ENCODE peak calls at places on chromosome 4, in nine cellular contexts. W, L, B, T, N, Z, J, S and D are unnamed samples.

GRCh38 chr4:7212101-7212674 is 19.9 kb downstream of the SORCS2 start:
- DNase-seq in B (no peak), L (no peak), W (no peak), S (no peak), T (no peak), Z (no peak), N (no peak), J (peak), D (no peak)

GRCh38 chr4:74543983-74544382 is 99.0 kb downstream of the AREG start:
- DNase-seq in L (no peak), S (no peak), B (no peak), Z (peak), T (no peak), J (no peak), N (no peak), W (no peak), D (no peak)

GRCh38 chr4:110165382-110166285 is 32.8 kb downstream of the ELOVL6 start:
- DNase-seq in T (no peak), B (peak), J (peak), Z (peak), S (peak), L (no peak), N (peak), W (no peak), D (no peak)

GRCh38 chr4:156901871-156902270 is 69.7 kb downstream of the PDGFC start:
- DNase-seq in L (no peak), J (no peak), W (no peak), S (no peak), Z (no peak), B (no peak), T (no peak), N (peak), D (no peak)

GRCh38 chr4:169634975-169635374 is 14.6 kb downstream of the CLCN3 start:
- DNase-seq in Z (peak), N (peak), B (no peak), L (no peak), J (peak), W (no peak), T (no peak), S (no peak), D (no peak)

GRCh38 chr4:25377572-25377882 is 464 bp downstream of the ANAPC4 start:
- DNase-seq in S (no peak), B (no peak), J (no peak), L (no peak), Z (no peak), W (no peak), N (no peak), T (peak), D (no peak)

GRCh38 chr4:186920486-186920885 is 196.8 kb upstream of the FAT1 start:
- DNase-seq in B (no peak), L (no peak), J (no peak), N (no peak), W (no peak), S (no peak), T (no peak), Z (no peak), D (no peak)

GRCh38 chr4:42048394-42048793 is 58.1 kb downstream of the SLC30A9 start:
- DNase-seq in S (no peak), B (no peak), J (peak), T (no peak), L (no peak), Z (no peak), N (peak), W (no peak), D (no peak)

DNA sequence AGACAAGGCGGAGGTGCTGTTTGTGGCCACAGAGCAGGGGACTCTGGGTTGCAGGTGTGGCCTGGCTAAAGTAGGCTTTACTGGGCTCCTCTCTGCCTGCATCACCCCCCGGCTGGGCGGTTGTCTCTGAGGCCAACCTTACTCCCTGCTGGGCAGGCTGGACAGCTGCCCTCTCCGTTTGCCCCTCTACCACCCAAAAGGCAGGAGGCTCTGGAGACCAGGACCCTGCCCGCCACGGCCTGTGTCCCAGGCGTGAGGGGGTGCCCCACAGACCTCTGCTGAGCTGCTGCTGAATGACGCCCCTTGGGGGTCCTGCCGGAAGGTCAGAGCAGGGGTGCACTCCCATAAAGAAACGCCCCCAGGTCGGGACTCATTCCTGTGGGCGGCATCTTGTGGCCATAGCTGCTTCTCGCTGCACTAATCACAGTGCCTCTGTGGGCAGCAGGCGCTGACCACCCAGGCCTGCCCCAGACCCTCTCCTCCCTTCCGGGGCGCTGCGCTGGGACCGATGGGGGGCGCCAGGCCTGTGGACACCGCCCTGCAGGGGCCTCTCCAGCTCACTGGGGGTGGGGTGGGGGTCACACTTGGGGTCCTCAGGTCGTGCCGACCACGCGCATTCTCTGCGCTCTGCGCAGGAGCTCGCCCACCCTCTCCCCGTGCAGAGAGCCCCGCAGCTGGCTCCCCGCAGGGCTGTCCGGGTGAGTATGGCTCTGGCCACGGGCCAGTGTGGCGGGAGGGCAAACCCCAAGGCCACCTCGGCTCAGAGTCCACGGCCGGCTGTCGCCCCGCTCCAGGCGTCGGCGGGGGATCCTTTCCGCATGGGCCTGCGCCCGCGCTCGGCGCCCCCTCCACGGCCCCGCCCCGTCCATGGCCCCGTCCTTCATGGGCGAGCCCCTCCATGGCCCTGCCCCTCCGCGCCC is 920 bp downstream of the HTT-AS start:
- DNase-seq in J (no peak), S (no peak), B (no peak), W (no peak), T (no peak), N (no peak), L (peak), Z (no peak), D (peak)
- TF ChIP-seq CTCF in J (no peak), S (no peak), B (peak), W (no peak), T (no peak), N (no peak), L (no peak), Z (peak), D (no peak)

DNA sequence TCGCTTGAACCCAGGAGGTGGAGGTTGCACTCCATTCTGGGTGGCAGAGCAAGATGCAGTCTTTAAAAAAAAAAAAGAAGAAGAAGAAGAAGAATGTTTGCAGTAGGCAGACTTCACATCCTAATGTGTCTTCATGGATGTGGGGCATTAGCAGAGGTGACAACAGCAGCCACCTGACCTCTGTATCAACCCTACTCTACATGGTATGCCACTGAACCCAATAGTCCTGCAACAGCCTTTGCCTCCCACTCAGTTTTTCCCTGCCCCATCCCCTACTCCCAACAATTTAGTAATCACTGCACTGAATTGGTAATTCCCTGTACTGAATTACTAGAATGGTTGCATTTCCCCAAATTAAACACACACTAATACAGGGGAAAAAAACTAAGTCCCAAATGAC is 31.5 kb upstream of the FAM241A start:
- DNase-seq in S (no peak), L (no peak), J (no peak), N (no peak), T (no peak), B (no peak), W (no peak), Z (no peak), D (no peak)
- H3K27ac ChIP-seq in S (no peak), L (peak), J (peak), N (peak), T (no peak), B (no peak), W (no peak), Z (peak), D (no peak)

GRCh38 chr4:148287111-148287510 is 155.1 kb downstream of the NR3C2 start:
- DNase-seq in W (no peak), J (no peak), T (no peak), N (no peak), L (no peak), S (no peak), B (no peak), Z (no peak), D (no peak)

GRCh38 chr4:148286043-148286442 is 156.2 kb downstream of the NR3C2 start:
- DNase-seq in S (no peak), W (no peak), N (no peak), Z (no peak), L (no peak), B (no peak), J (no peak), T (no peak), D (no peak)

GRCh38 chr4:148284526-148285193 is 157.6 kb downstream of the NR3C2 start:
- DNase-seq in J (no peak), W (no peak), B (no peak), Z (no peak), L (no peak), T (no peak), S (no peak), N (peak), D (no peak)

GRCh38 chr4:148289740-148290139 is 152.5 kb downstream of the NR3C2 start:
- DNase-seq in T (no peak), B (no peak), N (no peak), S (no peak), L (no peak), J (no peak), W (no peak), Z (no peak), D (no peak)

DNA sequence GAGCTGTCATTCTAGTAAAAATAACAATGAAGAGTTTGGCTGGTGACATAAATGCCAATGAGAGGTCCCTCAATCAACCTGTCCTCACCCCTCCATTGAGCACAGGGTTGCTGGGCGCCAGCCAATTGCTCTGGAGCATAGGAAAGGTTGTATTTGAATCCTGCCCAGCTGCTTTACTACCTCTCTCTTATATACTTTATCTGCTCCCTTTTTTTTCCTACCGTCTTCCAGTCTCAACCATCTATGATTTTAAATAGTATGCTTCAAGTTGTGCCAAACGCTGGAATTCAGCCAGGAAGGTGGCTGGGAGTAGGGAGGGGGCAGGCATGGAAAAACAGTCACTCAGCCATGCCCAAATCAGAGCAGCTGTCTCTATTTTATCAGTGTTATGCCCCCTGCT is 153.8 kb downstream of the NR3C2 start:
- DNase-seq in N (no peak), W (no peak), Z (no peak), L (no peak), J (no peak), S (no peak), T (no peak), B (no peak), D (no peak)
- TF ChIP-seq CTCF in N (no peak), W (no peak), Z (no peak), L (no peak), J (no peak), S (no peak), T (no peak), B (no peak), D (no peak)

DNA sequence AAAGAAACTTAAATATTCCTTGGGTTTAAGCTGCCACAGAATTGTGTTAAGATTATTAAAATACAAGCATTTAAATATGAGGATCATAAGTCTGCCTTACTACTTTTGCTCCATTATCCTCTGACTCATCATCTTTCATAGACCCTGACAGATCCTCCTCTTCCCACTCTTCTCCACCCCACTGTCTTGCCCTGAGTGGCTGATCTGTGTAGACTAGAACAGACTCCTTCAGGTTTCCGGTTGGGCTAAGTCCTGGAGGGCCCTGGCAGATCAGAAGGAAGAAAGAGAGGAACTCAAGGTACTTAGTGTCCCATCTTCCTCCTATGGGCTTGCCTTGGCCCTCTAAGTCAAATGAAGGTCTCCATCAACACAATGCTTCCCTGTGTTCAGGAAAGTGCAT is 30.7 kb downstream of the PALLD start:
- DNase-seq in S (no peak), L (no peak), J (no peak), B (no peak), T (no peak), N (no peak), Z (no peak), W (no peak), D (no peak)
- H3K27ac ChIP-seq in S (no peak), L (no peak), J (peak), B (no peak), T (peak), N (no peak), Z (no peak), W (no peak), D (no peak)

GRCh38 chr4:159484861-159485260 is 382.0 kb downstream of the RAPGEF2 start:
- DNase-seq in T (no peak), J (peak), N (peak), W (no peak), S (no peak), B (no peak), Z (no peak), L (no peak), D (no peak)

GRCh38 chr4:159483110-159483509 is 380.2 kb downstream of the RAPGEF2 start:
- DNase-seq in B (no peak), W (no peak), J (no peak), L (no peak), Z (no peak), S (no peak), T (no peak), N (no peak), D (no peak)

GRCh38 chr4:159481936-159482335 is 379.1 kb downstream of the RAPGEF2 start:
- DNase-seq in L (no peak), T (no peak), Z (no peak), B (no peak), S (no peak), N (no peak), J (no peak), W (no peak), D (no peak)

GRCh38 chr4:159484049-159484448 is 381.2 kb downstream of the RAPGEF2 start:
- DNase-seq in J (no peak), S (no peak), Z (no peak), L (no peak), B (no peak), T (no peak), W (no peak), N (peak), D (no peak)

DNA sequence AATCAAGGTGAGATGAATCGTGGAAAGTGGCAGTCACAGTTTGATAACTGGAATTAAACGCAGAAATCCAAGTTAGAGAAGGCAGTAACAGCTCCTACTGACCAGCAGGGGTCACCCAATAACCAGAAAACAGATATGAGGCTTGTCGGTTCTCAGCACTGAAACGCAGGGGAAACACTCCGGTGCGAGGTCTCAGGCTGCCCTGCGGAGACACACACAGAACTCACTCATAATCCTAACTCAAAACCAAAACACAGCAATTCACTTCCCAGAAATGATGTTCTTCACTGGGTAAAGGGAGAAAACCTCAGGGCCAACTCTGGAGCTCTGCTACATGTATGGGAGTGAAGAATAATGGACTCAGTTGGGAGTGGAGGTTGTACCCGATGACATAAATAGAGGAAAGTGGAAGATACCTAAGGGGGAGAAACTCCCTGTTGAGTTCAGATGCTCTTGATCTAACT is 384.4 kb downstream of the RAPGEF2 start:
- DNase-seq in Z (peak), L (peak), S (peak), B (peak), J (peak), W (no peak), N (peak), T (no peak), D (no peak)
- TF ChIP-seq CTCF in Z (peak), L (peak), S (peak), B (peak), J (peak), W (peak), N (peak), T (peak), D (peak)

DNA sequence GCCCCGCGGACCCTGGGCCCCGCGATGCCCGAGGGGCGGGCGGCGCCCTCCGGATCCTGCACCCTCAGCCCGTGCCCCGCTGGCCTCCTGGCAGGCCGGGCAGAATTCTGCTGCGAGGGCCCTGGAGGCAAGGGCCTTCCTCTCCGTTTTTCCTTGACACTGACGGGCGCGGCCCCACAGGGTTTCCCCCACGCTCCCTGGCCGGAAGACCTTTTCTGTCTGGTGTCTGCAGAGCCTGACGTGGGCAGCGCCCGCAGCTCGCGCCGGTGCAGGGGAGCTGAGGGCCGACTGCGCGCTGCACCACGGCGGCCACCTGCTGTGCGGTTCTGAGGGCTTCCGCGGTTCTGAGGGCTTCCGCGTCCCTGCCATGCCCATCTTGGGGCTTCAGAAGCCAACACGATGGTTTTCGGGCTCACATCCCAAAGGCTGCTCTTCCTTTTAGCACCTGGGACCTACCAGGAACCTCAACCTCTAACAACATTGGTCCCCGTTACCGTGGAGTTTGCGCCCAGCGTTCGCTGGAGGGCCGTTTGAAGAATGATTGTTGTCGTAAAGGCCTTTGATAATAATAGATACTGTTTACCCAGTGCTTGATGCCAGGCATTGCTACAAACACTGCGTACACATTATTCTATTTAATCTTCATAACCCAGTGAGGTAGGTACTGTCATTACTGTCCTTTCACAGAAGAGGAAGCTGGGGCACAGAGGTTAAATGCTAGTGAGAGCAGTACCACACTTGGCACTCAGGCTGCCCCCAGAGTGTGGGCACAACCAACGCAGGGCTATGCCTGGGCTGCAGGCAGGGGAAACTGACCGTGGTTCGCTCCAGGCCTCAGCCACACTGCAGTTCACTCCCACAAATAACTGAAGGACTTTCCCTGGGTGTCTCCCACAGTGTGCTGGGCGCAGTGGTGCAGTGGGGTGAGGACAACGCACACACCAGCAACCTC is 823 bp upstream of the ACSL1 start:
- DNase-seq in J (no peak), N (peak), Z (no peak), L (no peak), S (peak), W (peak), B (peak), T (peak), D (no peak)
- H3K27ac ChIP-seq in J (no peak), N (no peak), Z (peak), L (peak), S (peak), W (peak), B (no peak), T (peak), D (peak)

DNA sequence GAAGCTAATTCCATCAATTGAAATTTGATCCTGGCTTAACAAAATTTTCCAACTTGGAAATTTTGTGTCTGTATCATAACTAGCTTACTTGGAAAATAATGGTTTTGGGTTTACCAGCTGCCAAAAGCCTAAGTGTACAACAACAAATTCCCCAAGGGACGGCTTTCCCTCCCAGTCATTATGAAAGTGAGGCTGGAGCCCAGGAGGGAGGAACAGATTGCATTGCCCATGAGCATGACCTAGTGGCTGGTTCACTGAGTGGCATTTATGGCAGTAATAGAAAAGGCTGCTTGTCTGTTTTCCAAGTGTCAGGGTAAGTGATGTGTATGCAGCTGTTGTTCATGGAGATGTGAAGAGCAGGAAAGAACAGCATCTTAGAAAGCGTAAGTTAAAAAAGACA is 70.8 kb upstream of the HHIP start:
- DNase-seq in T (no peak), B (no peak), S (no peak), J (no peak), N (peak), W (no peak), L (no peak), Z (peak), D (no peak)
- TF ChIP-seq CTCF in T (no peak), B (no peak), S (no peak), J (no peak), N (peak), W (no peak), L (no peak), Z (peak), D (no peak)

GRCh38 chr4:3046623-3047022 is 27.7 kb downstream of the HTT-AS start:
- DNase-seq in B (no peak), N (no peak), S (no peak), W (no peak), L (no peak), Z (no peak), J (no peak), T (no peak), D (no peak)

GRCh38 chr4:3045500-3045850 is 28.9 kb downstream of the HTT-AS start:
- DNase-seq in L (no peak), Z (no peak), B (no peak), S (no peak), J (no peak), T (peak), W (no peak), N (no peak), D (peak)

GRCh38 chr4:3043272-3044020 is 30.9 kb downstream of the HTT-AS start:
- DNase-seq in Z (no peak), W (no peak), L (no peak), T (no peak), N (no peak), J (no peak), S (no peak), B (no peak), D (no peak)

GRCh38 chr4:3046149-3046548 is 28.2 kb downstream of the HTT-AS start:
- DNase-seq in S (no peak), B (peak), W (no peak), T (no peak), J (no peak), L (no peak), N (no peak), Z (no peak), D (no peak)

GRCh38 chr4:3044812-3045499 is 29.4 kb downstream of the HTT-AS start:
- DNase-seq in L (no peak), J (no peak), W (no peak), T (no peak), S (no peak), Z (no peak), N (no peak), B (no peak), D (no peak)
- H3K27ac ChIP-seq in L (no peak), J (no peak), W (no peak), T (no peak), S (no peak), Z (no peak), N (no peak), B (no peak), D (no peak)